ENCODE peak calls at places on chromosome 13, in seven cellular contexts. P is neuronal stem cell, B is IMR-90, G is H9, N is trophoblast cell, D is mesendoderm, C is H1. F is an unnamed sample.

GRCh38 chr13:93843082-93843481 is 616.5 kb downstream of the GPC6 start:
- DNase-seq in D (no peak), G (no peak), B (no peak), P (no peak), N (no peak), C (no peak), F (no peak)

GRCh38 chr13:63435668-63436275 is 2020.1 kb upstream of the PCDH20 start:
- DNase-seq in B (peak; percentile 100), G (no peak), C (no peak), P (no peak), D (peak; percentile 6), N (peak; percentile 12), F (peak; percentile 96)

GRCh38 chr13:41059896-41060722 is 1.2 kb upstream of the WBP4 start:
- DNase-seq in G (peak; percentile 91), B (peak; percentile 87), C (peak; percentile 70), D (peak; percentile 98), N (peak; percentile 97), P (peak; percentile 84), F (peak; percentile 96)

GRCh38 chr13:95833126-95833525 is 156.2 kb downstream of the DNAJC3 start:
- DNase-seq in C (no peak), D (no peak), N (no peak), G (no peak), B (no peak), P (no peak), F (no peak)

GRCh38 chr13:97308735-97309429 is 86.7 kb downstream of the MBNL2 start:
- DNase-seq in B (peak; percentile 34), N (no peak), C (no peak), D (no peak), P (no peak), G (no peak), F (peak; percentile 60)

GRCh38 chr13:29845440-29846056 is 4.9 kb downstream of the UBL3 start:
- DNase-seq in D (no peak), G (no peak), P (no peak), C (no peak), N (peak; percentile 12), B (peak; percentile 32), F (no peak)

GRCh38 chr13:97231832-97232201 is 9.7 kb downstream of the MBNL2 start:
- DNase-seq in N (peak; percentile 40), D (no peak), P (no peak), C (no peak), G (no peak), B (peak; percentile 81), F (no peak)

GRCh38 chr13:27578121-27579030 is 42.0 kb downstream of the LNX2 start:
- DNase-seq in G (no peak), P (no peak), N (peak; percentile 72), B (peak; percentile 61), C (no peak), D (peak; percentile 80), F (peak; percentile 45)

GRCh38 chr13:34357435-34358232 is 539.7 kb downstream of the RFC3 start:
- DNase-seq in N (no peak), B (peak; percentile 79), G (peak; percentile 28), D (peak; percentile 32), P (no peak), C (no peak), F (peak; percentile 83)

GRCh38 chr13:100156786-100157185 is 67.9 kb downstream of the PCCA start:
- DNase-seq in P (no peak), G (no peak), D (no peak), B (no peak), N (no peak), C (no peak), F (no peak)

GRCh38 chr13:20489185-20489820 is 36.4 kb downstream of the CRYL1 start:
- DNase-seq in N (peak; percentile 92), C (no peak), D (peak; percentile 73), P (peak; percentile 35), B (peak; percentile 62), G (no peak), F (peak; percentile 46)

GRCh38 chr13:75585153-75585552 is 35.6 kb downstream of the UCHL3 start:
- DNase-seq in C (no peak), B (no peak), G (no peak), P (no peak), D (no peak), N (no peak), F (no peak)

GRCh38 chr13:51643114-51643881 is 59.0 kb downstream of the WDFY2 start:
- DNase-seq in C (no peak), P (no peak), B (peak; percentile 91), G (no peak), N (peak; percentile 89), D (peak; percentile 89), F (peak; percentile 95)

GRCh38 chr13:53200498-53201453 is 172.2 kb downstream of the OLFM4 start:
- DNase-seq in N (peak; percentile 63), C (peak; percentile 62), D (peak; percentile 86), B (peak; percentile 1), P (peak; percentile 84), G (peak; percentile 89), F (peak; percentile 8)

GRCh38 chr13:78753457-78753856 is 94.5 kb upstream of the OBI1 start:
- DNase-seq in N (no peak), C (no peak), D (no peak), G (no peak), P (no peak), B (no peak), F (no peak)

GRCh38 chr13:42804244-42804868 is 23.0 kb downstream of the FAM216B start:
- DNase-seq in P (no peak), C (no peak), B (no peak), D (no peak), N (no peak), G (no peak), F (peak; percentile 32)

GRCh38 chr13:95502216-95502615 is 50.3 kb upstream of the CLDN10 start:
- DNase-seq in B (no peak), P (no peak), N (no peak), G (no peak), D (no peak), C (no peak), F (no peak)

GRCh38 chr13:94596575-94596971 is 621 bp upstream of the TGDS start:
- DNase-seq in N (no peak), B (no peak), P (no peak), C (no peak), G (no peak), D (no peak), F (no peak)

GRCh38 chr13:102769679-102770078 is 3.9 kb downstream of the TEX30 start:
- DNase-seq in D (no peak), C (no peak), N (peak; percentile 60), G (no peak), B (peak; percentile 14), P (no peak), F (no peak)

GRCh38 chr13:74633734-74634133 is 499.5 kb upstream of the KLF12 start:
- DNase-seq in D (no peak), B (no peak), P (no peak), G (no peak), C (no peak), N (no peak), F (no peak)

GRCh38 chr13:33312150-33312908 is 26.8 kb upstream of the STARD13 start:
- DNase-seq in D (peak; percentile 56), C (no peak), B (peak; percentile 37), P (no peak), N (peak; percentile 22), G (no peak), F (peak; percentile 28)

GRCh38 chr13:99860736-99861135 is 110.8 kb downstream of the ZIC5 start:
- DNase-seq in G (no peak), B (no peak), D (no peak), P (peak; percentile 84), C (no peak), N (no peak), F (no peak)

GRCh38 chr13:37148501-37148900 is 43.0 kb upstream of the CSNK1A1L start:
- DNase-seq in N (no peak), C (no peak), D (no peak), P (no peak), B (no peak), G (no peak), F (no peak)
- H2AK5ac ChIP-seq in N (no peak overlapping the region), C (no peak overlapping the region), D (no peak overlapping the region), P (no peak overlapping the region), B (no peak overlapping the region), G (no peak overlapping the region), F (no peak overlapping the region)

GRCh38 chr13:38804536-38804935 is 117.7 kb downstream of the FREM2 start:
- DNase-seq in N (no peak), D (no peak), G (no peak), B (no peak), C (no peak), P (no peak), F (no peak)
- H3K27ac ChIP-seq in N (no peak overlapping the region), D (no peak overlapping the region), G (no peak overlapping the region), B (no peak overlapping the region), C (no peak overlapping the region), P (no peak overlapping the region), F (peak overlapping the region; percentile 80)

DNA sequence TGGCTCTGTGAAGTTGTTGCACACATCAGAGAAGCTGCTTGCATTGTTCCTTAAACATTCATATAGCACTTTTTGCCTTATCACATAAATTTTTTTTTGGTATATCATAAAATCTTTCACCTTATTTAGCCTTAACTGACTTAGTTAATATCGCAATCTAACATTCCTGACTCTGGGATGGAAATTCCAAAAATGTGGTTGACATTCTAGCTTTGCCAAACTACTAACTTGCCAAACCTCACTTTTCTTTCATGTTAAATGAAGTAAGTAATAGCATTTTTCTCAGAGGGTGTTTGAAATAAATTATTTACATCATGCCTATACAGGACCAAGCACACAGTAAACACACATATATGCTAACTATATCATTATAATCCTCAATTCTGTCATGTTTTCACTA is 736.9 kb upstream of the PCDH9 start:
- DNase-seq in D (peak; percentile 8), G (no peak), N (peak; percentile 10), C (no peak), B (no peak), P (no peak), F (no peak)
- H2AK5ac ChIP-seq in D (no peak overlapping the region), G (no peak overlapping the region), N (no peak overlapping the region), C (no peak overlapping the region), B (no peak overlapping the region), P (no peak overlapping the region), F (no peak overlapping the region)

DNA sequence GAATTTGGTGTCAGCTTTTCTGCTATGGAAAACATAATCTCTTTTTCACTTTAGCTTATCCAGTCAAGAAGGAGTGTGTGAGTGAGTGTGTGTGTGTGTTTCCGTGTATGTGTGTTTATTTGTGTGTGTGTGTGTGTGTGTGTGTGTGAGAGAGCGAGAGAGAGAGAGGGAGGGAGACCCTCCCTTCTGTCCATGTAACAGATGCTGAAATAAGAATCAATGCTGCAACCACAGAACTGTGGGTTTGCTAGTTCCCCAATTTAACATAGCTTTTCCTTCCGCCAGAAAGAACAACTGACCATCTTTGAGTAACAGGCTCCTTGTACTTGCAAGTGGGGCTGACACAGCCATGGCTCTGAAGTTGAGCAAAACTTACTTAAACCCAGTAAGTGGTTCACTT is 5.2 kb downstream of the LCP1 start:
- DNase-seq in D (no peak), P (no peak), B (no peak), N (no peak), C (no peak), G (no peak), F (no peak)
- H3K27ac ChIP-seq in D (no peak overlapping the region), P (no peak overlapping the region), B (no peak overlapping the region), N (no peak overlapping the region), C (no peak overlapping the region), G (no peak overlapping the region), F (no peak overlapping the region)

DNA sequence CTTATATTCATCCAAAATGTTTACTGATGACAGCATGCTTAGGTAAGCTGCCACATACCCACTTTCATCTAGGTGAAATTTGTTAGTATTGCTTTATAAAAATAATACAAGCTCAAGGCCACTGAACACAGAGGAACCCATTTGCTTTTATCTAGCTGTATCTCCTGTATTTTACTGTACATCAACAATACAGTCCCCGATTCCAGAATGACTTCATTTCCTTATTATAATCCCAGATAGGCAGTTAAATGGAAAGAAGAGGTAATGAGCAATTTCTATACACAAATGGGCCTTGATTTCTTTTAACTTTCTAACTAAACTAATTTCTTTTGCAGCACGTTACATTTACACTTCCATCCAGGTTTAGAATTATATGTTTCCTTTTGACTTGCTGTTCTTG is 86.2 kb downstream of the SHISA2 start:
- DNase-seq in G (no peak), N (no peak), D (no peak), P (no peak), B (no peak), C (no peak), F (no peak)
- H2AK5ac ChIP-seq in G (no peak overlapping the region), N (no peak overlapping the region), D (no peak overlapping the region), P (no peak overlapping the region), B (no peak overlapping the region), C (no peak overlapping the region), F (no peak overlapping the region)